ENCODE peak calls at places on chromosome 9, in four cellular contexts. W is CD8-positive, alpha-beta T cell; C is kidney tubule cell; A is stimulated activated CD8-positive, alpha-beta memory T cell treated with anti-CD3 and anti-CD28 coated beads, Interleukin-2, amount 100 ng/mL, for 48 hours. J is an unnamed sample.

GRCh38 chr9:138020795-138021182 is 143.2 kb downstream of the CACNA1B start:
- DNase-seq in C (no peak), W (no peak), A (no peak), J (no peak)

GRCh38 chr9:118665226-118665919 is 703.9 kb downstream of the BRINP1 start:
- DNase-seq in W (no peak), A (no peak), C (no peak), J (no peak)

GRCh38 chr9:13718086-13718485 is 438.6 kb upstream of the MPDZ start:
- DNase-seq in W (no peak), A (no peak), C (peak), J (no peak)

GRCh38 chr9:137502008-137502913 is 43.1 kb upstream of the NSMF start:
- DNase-seq in A (no peak), W (no peak), C (no peak), J (no peak)

GRCh38 chr9:37943329-37944265 is 39.7 kb upstream of the SLC25A51 start:
- DNase-seq in C (peak), W (no peak), A (no peak), J (no peak)

GRCh38 chr9:6733831-6734230 is 23.9 kb upstream of the KDM4C start:
- DNase-seq in W (no peak), C (no peak), A (no peak), J (no peak)

GRCh38 chr9:93288341-93288740 is 104.4 kb downstream of the WNK2 start:
- DNase-seq in W (no peak), C (no peak), A (no peak), J (no peak)

GRCh38 chr9:136246849-136247550 is 1.4 kb upstream of the QSOX2 start:
- DNase-seq in A (no peak), W (no peak), C (no peak), J (no peak)

GRCh38 chr9:7336356-7337075 is 463.1 kb downstream of the DMAC1 start:
- DNase-seq in W (no peak), A (no peak), C (no peak), J (no peak)

GRCh38 chr9:680106-680505 is 161.4 kb upstream of the DMRT1 start:
- DNase-seq in W (no peak), A (no peak), C (no peak), J (no peak)

GRCh38 chr9:7988644-7989280 is 189.2 kb upstream of the DMAC1 start:
- DNase-seq in A (no peak), W (no peak), C (no peak), J (no peak)

GRCh38 chr9:70491798-70492736 is 77.6 kb upstream of the KLF9 start:
- DNase-seq in A (no peak), C (no peak), W (no peak), J (no peak)

GRCh38 chr9:14180077-14180941 is 133.6 kb downstream of the NFIB start:
- DNase-seq in W (no peak), A (no peak), C (no peak), J (no peak)

GRCh38 chr9:127776195-127776918 is 2.1 kb downstream of the SH2D3C start:
- DNase-seq in W (peak), A (peak), C (no peak), J (peak)

GRCh38 chr9:16191691-16192402 is 639.0 kb downstream of the CCDC171 start:
- DNase-seq in A (peak), C (peak), W (peak), J (peak)